ENCODE peak calls at places on chromosomes 7 and 10, in five cellular contexts. P is right atrium auricular region, N is tibial artery, U is GM23338, D is astrocyte. W is an unnamed sample.

GRCh38 chr10:32982293-32982709 is 24.3 kb upstream of the ITGB1 start:
- DNase-seq in P (no peak), N (no peak), U (no peak), D (peak; percentile 93), W (peak; percentile 89)

GRCh38 chr10:21753497-21754270 is 219.7 kb downstream of the MLLT10 start:
- DNase-seq in P (no peak), N (no peak), U (no peak), D (no peak), W (no peak)

GRCh38 chr10:32600317-32600716 is 154.4 kb downstream of the CCDC7 start:
- DNase-seq in P (no peak), N (no peak), U (no peak), D (no peak), W (no peak)

GRCh38 chr7:23394828-23395227 is 75.5 kb downstream of the IGF2BP3 start:
- DNase-seq in P (no peak), N (no peak), U (no peak), D (peak; percentile 20), W (no peak)

GRCh38 chr7:73615886-73616285 is 8.4 kb downstream of the MLXIPL start:
- DNase-seq in P (no peak), N (no peak), U (peak; percentile 59), D (no peak), W (no peak)

GRCh38 chr10:1418031-1418550 is 319.2 kb downstream of the ADARB2 start:
- DNase-seq in P (peak; percentile 40), N (peak; percentile 49), U (no peak), D (no peak), W (no peak)

GRCh38 chr10:126387931-126388911 is at the start of gene ADAM12:
- DNase-seq in P (no peak), N (no peak), U (peak; percentile 68), D (peak; percentile 71), W (peak; percentile 25)

GRCh38 chr7:141462958-141463357 is 88.3 kb upstream of the AGK start:
- DNase-seq in P (no peak), N (no peak), U (no peak), D (no peak), W (no peak)

GRCh38 chr10:106384541-106384940 is 780.0 kb downstream of the SORCS1 start:
- DNase-seq in P (no peak), N (no peak), U (no peak), D (no peak), W (no peak)

GRCh38 chr7:87219545-87220025 is at the start of gene TMEM243:
- DNase-seq in P (peak; percentile 76), N (peak; percentile 88), U (peak; percentile 65), D (peak; percentile 65), W (peak; percentile 47)

GRCh38 chr7:125814030-125814535 is 884.5 kb upstream of the POT1 start:
- DNase-seq in P (no peak), N (no peak), U (no peak), D (peak; percentile 21), W (no peak)

GRCh38 chr7:47361746-47362215 is 220.1 kb downstream of the TNS3 start:
- DNase-seq in P (no peak), N (no peak), U (no peak), D (peak; percentile 93), W (peak; percentile 96)

GRCh38 chr10:12588091-12588850 is 238.9 kb downstream of the CAMK1D start:
- DNase-seq in P (no peak), N (peak; percentile 25), U (no peak), D (peak; percentile 30), W (no peak)

GRCh38 chr10:89022734-89023133 is 32.1 kb downstream of the FAS start:
- DNase-seq in P (no peak), N (no peak), U (no peak), D (no peak), W (peak; percentile 49)

GRCh38 chr10:117511601-117512390 is 30.8 kb upstream of the EMX2 start:
- DNase-seq in P (peak; percentile 52), N (no peak), U (no peak), D (no peak), W (no peak)

GRCh38 chr10:3468919-3469638 is 296.5 kb upstream of the PITRM1 start:
- DNase-seq in P (no peak), N (peak; percentile 80), U (no peak), D (peak; percentile 96), W (peak; percentile 87)

GRCh38 chr7:39588401-39588800 is 22.2 kb downstream of the YAE1 start:
- DNase-seq in P (no peak), N (no peak), U (no peak), D (no peak), W (no peak)

GRCh38 chr10:74705361-74705980 is 120.9 kb upstream of the KAT6B start:
- DNase-seq in P (no peak), N (no peak), U (no peak), D (no peak), W (no peak)

GRCh38 chr10:63464402-63465292 is 1.1 kb downstream of the JMJD1C start:
- DNase-seq in P (no peak), N (no peak), U (no peak), D (peak; percentile 32), W (peak; percentile 62)

DNA sequence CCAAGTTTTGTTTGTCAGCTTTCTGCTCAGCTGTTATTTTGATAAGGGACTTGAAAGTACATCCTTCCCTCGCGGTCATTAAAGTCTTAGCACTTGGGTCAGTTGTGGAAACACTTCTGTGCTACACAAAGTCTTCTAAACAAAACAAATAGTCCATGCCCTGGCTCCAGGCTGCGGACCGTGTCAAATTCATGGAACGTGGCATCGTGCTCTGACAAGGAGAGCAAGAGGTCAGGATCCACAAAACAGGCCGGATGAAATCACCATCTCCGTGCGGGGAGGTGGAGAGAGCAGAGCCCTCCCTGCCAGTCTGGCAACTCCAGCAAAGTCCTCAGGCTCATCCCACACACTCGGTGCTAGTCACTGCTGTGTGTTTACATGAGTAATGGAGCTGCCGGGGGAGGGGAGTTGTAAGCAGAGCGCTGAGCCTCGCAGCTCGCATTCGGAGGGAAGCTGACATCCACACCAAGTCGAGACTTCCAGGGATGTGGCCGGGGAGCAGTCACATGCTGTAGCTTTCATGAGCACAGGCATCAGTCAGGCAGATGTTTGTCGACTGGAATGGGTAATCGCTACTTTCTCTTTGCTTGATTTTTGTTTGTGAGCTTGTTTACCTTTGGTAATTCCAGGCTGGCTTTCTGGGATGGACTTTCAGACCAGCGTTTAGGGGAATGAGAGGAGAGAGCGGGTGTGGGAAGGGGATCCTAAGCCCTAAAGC is 147.6 kb downstream of the ARID5B start:
- DNase-seq in P (peak; percentile 96), N (peak; percentile 94), U (peak; percentile 85), D (peak; percentile 97), W (peak; percentile 95)
- H3K4me1 ChIP-seq in P (peaks cover 75% of the 10 kb centered on the region), N (peaks cover 68% of the 10 kb centered on the region), U (peaks cover 50% of the 10 kb centered on the region), D (peaks cover 56% of the 10 kb centered on the region), W (peaks cover 48% of the 10 kb centered on the region)

GRCh38 chr10:7792541-7792940 is 4.6 kb downstream of the ATP5F1C start:
- DNase-seq in P (no peak), N (no peak), U (no peak), D (no peak), W (peak; percentile 62)
- H3K4me1 ChIP-seq in P (peaks cover 66% of the 10 kb centered on the region), N (peaks cover 40% of the 10 kb centered on the region), U (peaks cover 12% of the 10 kb centered on the region), D (peaks cover 43% of the 10 kb centered on the region), W (peaks cover 22% of the 10 kb centered on the region)

GRCh38 chr10:35390441-35390840 is 54.1 kb downstream of the CCNY start:
- DNase-seq in P (no peak), N (peak; percentile 70), U (no peak), D (no peak), W (no peak)
- H3K4me1 ChIP-seq in P (peaks cover 69% of the 10 kb centered on the region), N (peaks cover 56% of the 10 kb centered on the region), U (peaks cover 48% of the 10 kb centered on the region), D (peaks cover 15% of the 10 kb centered on the region), W (peaks cover 19% of the 10 kb centered on the region)

GRCh38 chr7:77697535-77697831 is 1.2 kb downstream of the RSBN1L start:
- DNase-seq in P (peak; percentile 64), N (peak; percentile 82), U (no peak), D (no peak), W (no peak)

GRCh38 chr7:77696057-77696642 is at the start of gene RSBN1L:
- DNase-seq in P (peak; percentile 99), N (peak; percentile 99), U (peak; percentile 99), D (peak; percentile 91), W (peak; percentile 96)

GRCh38 chr7:77696643-77697534 is 630 bp downstream of the RSBN1L start:
- DNase-seq in P (no peak), N (peak; percentile 75), U (peak; percentile 74), D (peak; percentile 55), W (peak; percentile 65)

GRCh38 chr7:77699056-77699455 is 2.8 kb downstream of the RSBN1L start:
- DNase-seq in P (no peak), N (no peak), U (no peak), D (peak; percentile 38), W (peak; percentile 8)

GRCh38 chr7:77698042-77698625 is 1.9 kb downstream of the RSBN1L start:
- DNase-seq in P (no peak), N (no peak), U (no peak), D (no peak), W (no peak)
- H3K4me1 ChIP-seq in P (peaks cover 53% of the 10 kb centered on the region), N (peaks cover 47% of the 10 kb centered on the region), U (peaks cover 21% of the 10 kb centered on the region), D (peaks cover 12% of the 10 kb centered on the region), W (no peaks in the 10 kb centered on the region)

GRCh38 chr10:71769279-71769823 is 4.0 kb downstream of the VSIR start:
- DNase-seq in P (no peak), N (no peak), U (peak; percentile 28), D (no peak), W (no peak)

GRCh38 chr10:71771204-71771603 is 2.1 kb downstream of the VSIR start:
- DNase-seq in P (no peak), N (no peak), U (no peak), D (no peak), W (no peak)

GRCh38 chr10:71770789-71771188 is 2.5 kb downstream of the VSIR start:
- DNase-seq in P (peak; percentile 82), N (peak; percentile 83), U (no peak), D (no peak), W (no peak)

GRCh38 chr10:71771821-71772617 is 1.3 kb downstream of the VSIR start:
- DNase-seq in P (peak; percentile 90), N (peak; percentile 93), U (no peak), D (peak; percentile 68), W (peak; percentile 78)

DNA sequence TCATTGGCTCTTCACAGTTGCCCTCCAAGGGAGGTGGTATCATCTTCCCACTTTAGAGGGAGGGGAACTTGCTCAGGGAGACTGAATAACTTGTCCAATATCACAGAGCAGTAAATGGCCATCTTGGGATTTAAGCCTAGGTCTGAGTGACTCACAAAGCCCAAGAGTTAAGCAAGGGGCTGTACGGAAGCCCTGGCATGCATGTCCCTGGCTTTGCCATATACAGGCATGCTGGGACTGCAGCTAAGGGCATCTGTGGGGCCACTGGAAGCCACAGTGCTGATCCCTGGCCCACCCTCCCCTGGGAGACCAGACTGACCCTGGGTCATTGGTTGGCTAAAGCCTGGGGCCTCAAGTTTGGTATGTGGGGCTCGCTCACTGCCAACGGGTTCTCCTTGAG is 3.1 kb downstream of the VSIR start:
- DNase-seq in P (no peak), N (no peak), U (no peak), D (no peak), W (no peak)
- H3K4me1 ChIP-seq in P (peaks cover 97% of the 10 kb centered on the region), N (peaks cover 84% of the 10 kb centered on the region), U (no peaks in the 10 kb centered on the region), D (peaks cover 48% of the 10 kb centered on the region), W (peaks cover 78% of the 10 kb centered on the region)

GRCh38 chr7:43053968-43054367 is 58.5 kb upstream of the HECW1 start:
- DNase-seq in P (no peak), N (no peak), U (no peak), D (no peak), W (no peak)

GRCh38 chr7:43058271-43059066 is 54.0 kb upstream of the HECW1 start:
- DNase-seq in P (no peak), N (no peak), U (no peak), D (no peak), W (no peak)

GRCh38 chr7:43057151-43057550 is 55.3 kb upstream of the HECW1 start:
- DNase-seq in P (no peak), N (no peak), U (no peak), D (no peak), W (no peak)
- H3K4me1 ChIP-seq in P (no peaks in the 10 kb centered on the region), N (no peaks in the 10 kb centered on the region), U (peaks cover 16% of the 10 kb centered on the region), D (no peaks in the 10 kb centered on the region), W (no peaks in the 10 kb centered on the region)